ENCODE peak calls at places on chromosomes 4 and X, in four cellular contexts. One of them, this sample, is unnamed.

GRCh38 chr4:109079731-109080130 is 222.7 kb downstream of the COL25A1 start:
- DNase-seq in SK-N-SH: no peak
- DNase-seq in K562: no peak
- DNase-seq in HCT116: no peak
- DNase-seq in this sample: no peak

GRCh38 chr4:10013722-10014121 is 7.6 kb downstream of the SLC2A9 start:
- DNase-seq in SK-N-SH: peak; percentile 47
- DNase-seq in K562: peak; percentile 71
- DNase-seq in HCT116: peak; percentile 18
- DNase-seq in this sample: peak; percentile 29

GRCh38 chrX:151753313-151754041 is 18.9 kb downstream of the CNGA2 start:
- DNase-seq in SK-N-SH: peak; percentile 64
- DNase-seq in K562: peak; percentile 69
- DNase-seq in HCT116: peak; percentile 13
- DNase-seq in this sample: peak; percentile 48

GRCh38 chr4:13169731-13170130 is 314.4 kb downstream of the RAB28 start:
- DNase-seq in SK-N-SH: no peak
- DNase-seq in K562: no peak
- DNase-seq in HCT116: no peak
- DNase-seq in this sample: no peak

GRCh38 chr4:27082786-27083185 is 222.1 kb downstream of the STIM2 start:
- DNase-seq in SK-N-SH: no peak
- DNase-seq in K562: no peak
- DNase-seq in HCT116: no peak
- DNase-seq in this sample: no peak

GRCh38 chr4:26804451-26804850 is 56.2 kb upstream of the STIM2 start:
- DNase-seq in SK-N-SH: no peak
- DNase-seq in K562: no peak
- DNase-seq in HCT116: no peak
- DNase-seq in this sample: no peak

GRCh38 chr4:69731261-69731660 is 29.2 kb downstream of the SULT1B1 start:
- DNase-seq in SK-N-SH: no peak
- DNase-seq in K562: no peak
- DNase-seq in HCT116: no peak
- DNase-seq in this sample: no peak

GRCh38 chrX:9857575-9857974 is 71.3 kb downstream of the SHROOM2 start:
- DNase-seq in SK-N-SH: no peak
- DNase-seq in K562: no peak
- DNase-seq in HCT116: no peak
- DNase-seq in this sample: no peak

GRCh38 chr4:77510367-77510766 is 95.3 kb upstream of the CXCL13 start:
- DNase-seq in SK-N-SH: no peak
- DNase-seq in K562: no peak
- DNase-seq in HCT116: no peak
- DNase-seq in this sample: no peak

GRCh38 chr4:179307297-179308136 is 1865.3 kb upstream of the AGA start:
- DNase-seq in SK-N-SH: peak; percentile 34
- DNase-seq in K562: peak; percentile 41
- DNase-seq in HCT116: peak; percentile 42
- DNase-seq in this sample: no peak

GRCh38 chrX:86047174-86047991 is at the start of gene CHM:
- DNase-seq in SK-N-SH: peak; percentile 77
- DNase-seq in K562: peak; percentile 85
- DNase-seq in HCT116: peak; percentile 57
- DNase-seq in this sample: peak; percentile 20

GRCh38 chrX:130746077-130746476 is 156.9 kb downstream of the ENOX2 start:
- DNase-seq in SK-N-SH: no peak
- DNase-seq in K562: no peak
- DNase-seq in HCT116: no peak
- DNase-seq in this sample: no peak

GRCh38 chrX:130049821-130050220 is 60.5 kb downstream of the ELF4 start:
- DNase-seq in SK-N-SH: no peak
- DNase-seq in K562: no peak
- DNase-seq in HCT116: no peak
- DNase-seq in this sample: no peak

GRCh38 chr4:13907255-13907751 is 279.8 kb upstream of the BOD1L1 start:
- DNase-seq in SK-N-SH: no peak
- DNase-seq in K562: no peak
- DNase-seq in HCT116: no peak
- DNase-seq in this sample: no peak

GRCh38 chr4:121977251-121978168 is 25.6 kb upstream of the TRPC3 start:
- DNase-seq in SK-N-SH: no peak
- DNase-seq in K562: no peak
- DNase-seq in HCT116: no peak
- DNase-seq in this sample: no peak

GRCh38 chr4:184170996-184171395 is 46.7 kb downstream of the ENPP6 start:
- DNase-seq in SK-N-SH: no peak
- DNase-seq in K562: no peak
- DNase-seq in HCT116: no peak
- DNase-seq in this sample: no peak

GRCh38 chrX:119692241-119693031 is 532 bp downstream of the SEPTIN6 start:
- DNase-seq in SK-N-SH: peak; percentile 68
- DNase-seq in K562: peak; percentile 73
- DNase-seq in HCT116: no peak
- DNase-seq in this sample: peak; percentile 54

GRCh38 chr4:139736257-139736626 is 70.6 kb downstream of the MGST2 start:
- DNase-seq in SK-N-SH: no peak
- DNase-seq in K562: no peak
- DNase-seq in HCT116: no peak
- DNase-seq in this sample: no peak

GRCh38 chr4:52588771-52589591 is 70.1 kb downstream of the USP46 start:
- DNase-seq in SK-N-SH: no peak
- DNase-seq in K562: peak; percentile 6
- DNase-seq in HCT116: no peak
- DNase-seq in this sample: no peak

GRCh38 chr4:3313556-3314228 is 20.9 kb downstream of the RGS12 start:
- DNase-seq in SK-N-SH: no peak
- DNase-seq in K562: no peak
- DNase-seq in HCT116: no peak
- DNase-seq in this sample: no peak

GRCh38 chr4:156197216-156197615 is 243.6 kb upstream of the CTSO start:
- DNase-seq in SK-N-SH: no peak
- DNase-seq in K562: no peak
- DNase-seq in HCT116: no peak
- DNase-seq in this sample: no peak

GRCh38 chr4:185817403-185817818 is 5.4 kb upstream of the SORBS2 start:
- DNase-seq in SK-N-SH: no peak
- DNase-seq in K562: no peak
- DNase-seq in HCT116: no peak
- DNase-seq in this sample: no peak

GRCh38 chr4:6916587-6917444 is 7.2 kb downstream of the TBC1D14 start:
- DNase-seq in SK-N-SH: no peak
- DNase-seq in K562: peak; percentile 97
- DNase-seq in HCT116: peak; percentile 34
- DNase-seq in this sample: peak; percentile 82

GRCh38 chr4:140426610-140427103 is 791 bp downstream of the CLGN start:
- DNase-seq in SK-N-SH: peak; percentile 74
- DNase-seq in K562: peak; percentile 42
- DNase-seq in HCT116: no peak
- DNase-seq in this sample: no peak

GRCh38 chrX:119181491-119181890 is 53.9 kb upstream of the KIAA1210 start:
- DNase-seq in SK-N-SH: no peak
- DNase-seq in K562: no peak
- DNase-seq in HCT116: peak; percentile 18
- DNase-seq in this sample: peak; percentile 51

GRCh38 chr4:2911868-2912267 is 51.3 kb downstream of the NOP14 start:
- DNase-seq in SK-N-SH: no peak
- DNase-seq in K562: no peak
- DNase-seq in HCT116: no peak
- DNase-seq in this sample: no peak

GRCh38 chrX:16826207-16826606 is 39.9 kb downstream of the TXLNG start:
- DNase-seq in SK-N-SH: peak; percentile 44
- DNase-seq in K562: peak; percentile 45
- DNase-seq in HCT116: no peak
- DNase-seq in this sample: no peak

GRCh38 chr4:177403746-177404145 is 38.5 kb downstream of the AGA start:
- DNase-seq in SK-N-SH: no peak
- DNase-seq in K562: no peak
- DNase-seq in HCT116: no peak
- DNase-seq in this sample: no peak

GRCh38 chr4:72375050-72375736 is 193.8 kb downstream of the ADAMTS3 start:
- DNase-seq in SK-N-SH: no peak
- DNase-seq in K562: peak; percentile 40
- DNase-seq in HCT116: no peak
- DNase-seq in this sample: peak; percentile 60

GRCh38 chrX:152830312-152831305 is at the start of the genes CETN2 and NSDHL:
- DNase-seq in SK-N-SH: peak; percentile 99
- DNase-seq in K562: peak; percentile 97
- DNase-seq in HCT116: peak; percentile 86
- DNase-seq in this sample: peak; percentile 94

GRCh38 chr4:15874671-15875070 is 63.9 kb downstream of the FGFBP1 start:
- DNase-seq in SK-N-SH: no peak
- DNase-seq in K562: no peak
- DNase-seq in HCT116: no peak
- DNase-seq in this sample: no peak

GRCh38 chrX:40273356-40274050 is 175.7 kb upstream of the BCOR start:
- DNase-seq in SK-N-SH: peak; percentile 77
- DNase-seq in K562: peak; percentile 75
- DNase-seq in HCT116: no peak
- DNase-seq in this sample: no peak

GRCh38 chrX:11908371-11908770 is 150.3 kb downstream of the MSL3 start:
- DNase-seq in SK-N-SH: peak; percentile 8
- DNase-seq in K562: peak; percentile 9
- DNase-seq in HCT116: no peak
- DNase-seq in this sample: peak; percentile 16

GRCh38 chrX:22889824-22890223 is 109.9 kb upstream of the DDX53 start:
- DNase-seq in SK-N-SH: no peak
- DNase-seq in K562: no peak
- DNase-seq in HCT116: no peak
- DNase-seq in this sample: no peak

GRCh38 chrX:45621356-45622041 is 420.8 kb upstream of the DIPK2B start:
- DNase-seq in SK-N-SH: no peak
- DNase-seq in K562: no peak
- DNase-seq in HCT116: no peak
- DNase-seq in this sample: no peak

GRCh38 chrX:45619290-45619689 is 418.6 kb upstream of the DIPK2B start:
- DNase-seq in SK-N-SH: no peak
- DNase-seq in K562: no peak
- DNase-seq in HCT116: no peak
- DNase-seq in this sample: no peak

GRCh38 chrX:45622042-45622423 is 421.4 kb upstream of the DIPK2B start:
- DNase-seq in SK-N-SH: no peak
- DNase-seq in K562: no peak
- DNase-seq in HCT116: no peak
- DNase-seq in this sample: no peak

GRCh38 chrX:45623266-45623665 is 422.6 kb upstream of the DIPK2B start:
- DNase-seq in SK-N-SH: no peak
- DNase-seq in K562: no peak
- DNase-seq in HCT116: no peak
- DNase-seq in this sample: peak; percentile 51

DNA sequence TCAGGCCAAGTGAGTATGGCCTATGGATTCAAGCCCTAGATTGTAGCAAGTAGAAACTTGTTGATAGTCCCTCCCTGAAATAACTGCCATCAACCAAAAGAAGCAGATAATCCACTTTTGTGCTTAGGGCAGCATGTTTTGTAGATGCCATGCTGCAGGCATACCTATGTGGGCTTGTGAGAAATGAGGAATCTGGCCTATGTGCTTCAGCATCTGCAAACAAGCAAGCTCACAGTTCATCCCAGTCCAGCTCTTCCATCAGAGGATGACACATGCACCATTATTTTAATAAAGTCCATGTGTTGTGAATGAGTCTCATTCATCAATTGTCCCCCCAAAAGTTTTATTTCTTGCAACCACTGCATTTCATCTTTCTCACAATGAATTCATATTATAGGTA is 421.9 kb upstream of the DIPK2B start:
- DNase-seq in SK-N-SH: no peak
- DNase-seq in K562: no peak
- DNase-seq in HCT116: no peak
- DNase-seq in this sample: no peak
- TF ChIP-seq JUND in SK-N-SH: peak; percentile 74
- TF ChIP-seq JUND in K562: no peak
- TF ChIP-seq JUND in HCT116: no peak
- TF ChIP-seq JUND in this sample: no peak

GRCh38 chrX:109344666-109345065 is 137.2 kb downstream of the GUCY2F start:
- DNase-seq in SK-N-SH: no peak
- DNase-seq in K562: no peak
- DNase-seq in HCT116: no peak
- DNase-seq in this sample: no peak

GRCh38 chrX:109350051-109350450 is 131.8 kb downstream of the GUCY2F start:
- DNase-seq in SK-N-SH: no peak
- DNase-seq in K562: no peak
- DNase-seq in HCT116: no peak
- DNase-seq in this sample: no peak

GRCh38 chrX:109347618-109348017 is 134.3 kb downstream of the GUCY2F start:
- DNase-seq in SK-N-SH: no peak
- DNase-seq in K562: no peak
- DNase-seq in HCT116: peak; percentile 19
- DNase-seq in this sample: no peak

GRCh38 chrX:109350621-109351020 is 131.3 kb downstream of the GUCY2F start:
- DNase-seq in SK-N-SH: no peak
- DNase-seq in K562: no peak
- DNase-seq in HCT116: no peak
- DNase-seq in this sample: no peak

DNA sequence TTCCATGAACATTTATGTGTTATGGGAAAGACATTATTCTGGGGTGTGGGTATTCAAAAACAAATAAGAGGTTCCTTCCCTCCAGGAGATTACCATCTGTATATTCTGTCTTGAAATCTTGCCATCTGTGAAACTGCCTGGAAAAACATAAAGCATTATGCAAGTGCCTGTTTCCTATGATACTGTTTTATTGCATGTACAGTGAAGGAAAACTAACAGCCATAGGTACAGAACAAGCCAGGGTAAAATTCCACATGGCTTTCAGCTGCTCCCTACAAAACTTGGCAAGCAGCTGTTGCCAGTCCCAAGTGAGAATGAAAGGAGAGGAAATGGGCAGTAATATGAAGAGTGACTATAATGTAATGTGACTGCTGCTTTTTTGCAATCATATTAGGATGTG is 136.0 kb downstream of the GUCY2F start:
- DNase-seq in SK-N-SH: no peak
- DNase-seq in K562: no peak
- DNase-seq in HCT116: no peak
- DNase-seq in this sample: no peak
- TF ChIP-seq JUND in SK-N-SH: no peak
- TF ChIP-seq JUND in K562: no peak
- TF ChIP-seq JUND in HCT116: no peak
- TF ChIP-seq JUND in this sample: no peak

GRCh38 chr4:113759696-113760093 is 1.8 kb downstream of the CAMK2D start:
- DNase-seq in SK-N-SH: no peak
- DNase-seq in K562: no peak
- DNase-seq in HCT116: no peak
- DNase-seq in this sample: no peak
- TF ChIP-seq JUND in SK-N-SH: no peak
- TF ChIP-seq JUND in K562: no peak
- TF ChIP-seq JUND in HCT116: no peak
- TF ChIP-seq JUND in this sample: no peak

DNA sequence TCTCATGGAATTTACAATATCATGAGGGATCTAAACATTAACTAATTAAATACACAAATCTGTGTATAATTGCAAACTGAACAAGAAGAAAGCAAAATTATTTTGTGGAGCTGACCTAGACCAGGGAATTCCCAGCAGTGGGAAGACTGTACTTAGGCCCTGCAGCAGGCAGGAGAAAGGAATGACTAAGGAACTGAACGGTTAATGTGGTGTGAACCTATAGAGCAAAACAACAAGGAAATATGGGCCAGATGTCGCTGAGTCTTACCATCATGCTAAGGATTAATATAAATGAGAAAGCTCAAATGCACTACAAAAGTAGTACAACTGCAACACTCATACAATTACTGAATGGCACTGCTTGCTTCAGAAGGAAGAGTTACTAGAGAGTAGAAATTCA is 120.3 kb upstream of the ATXN3L start:
- DNase-seq in SK-N-SH: no peak
- DNase-seq in K562: no peak
- DNase-seq in HCT116: no peak
- DNase-seq in this sample: no peak
- TF ChIP-seq JUND in SK-N-SH: no peak
- TF ChIP-seq JUND in K562: no peak
- TF ChIP-seq JUND in HCT116: no peak
- TF ChIP-seq JUND in this sample: no peak